ENCODE peak calls at places on chromosomes 7 and 10, in four cellular contexts. P is A549, M is colonic mucosa, E is Peyer's patch. X is an unnamed sample.

GRCh38 chr7:138974103-138974502 is 7.1 kb downstream of the KIAA1549 start:
- DNase-seq in E (no peak), M (no peak), P (no peak), X (no peak)

GRCh38 chr7:150379590-150380379 is 655 bp downstream of the ZNF775 start:
- DNase-seq in M (peak; percentile 66), P (peak; percentile 22), E (no peak), X (peak; percentile 82)

GRCh38 chr7:30728591-30729100 is 23.3 kb upstream of the INMT start:
- DNase-seq in P (no peak), E (no peak), M (no peak), X (no peak)

GRCh38 chr10:65751896-65752295 is 1173.9 kb upstream of the LRRTM3 start:
- DNase-seq in P (no peak), M (no peak), E (no peak), X (no peak)

GRCh38 chr7:26420600-26420999 is 128.9 kb downstream of the SNX10 start:
- DNase-seq in E (no peak), P (no peak), M (no peak), X (no peak)

GRCh38 chr7:104862719-104863118 is 151.3 kb upstream of the KMT2E start:
- DNase-seq in M (no peak), P (peak; percentile 42), E (no peak), X (no peak)

GRCh38 chr10:36676321-36677169 is 448.9 kb upstream of the ANKRD30A start:
- DNase-seq in M (no peak), E (no peak), P (no peak), X (no peak)

GRCh38 chr7:100895956-100896742 is 461 bp upstream of the ACHE start:
- DNase-seq in M (peak; percentile 76), E (no peak), P (peak; percentile 52), X (peak; percentile 82)

GRCh38 chr7:40234046-40234445 is 99.2 kb downstream of the SUGCT start:
- DNase-seq in M (peak; percentile 69), E (no peak), P (no peak), X (no peak)

GRCh38 chr10:53886325-53887300 is 914.4 kb downstream of the PCDH15 start:
- DNase-seq in P (peak; percentile 23), E (no peak), M (peak; percentile 31), X (no peak)

GRCh38 chr7:138075350-138075749 is 909 bp upstream of the AKR1D1 start:
- DNase-seq in M (no peak), E (no peak), P (no peak), X (no peak)

GRCh38 chr10:12629767-12630165 is 280.4 kb downstream of the CAMK1D start:
- DNase-seq in M (no peak), E (no peak), P (no peak), X (no peak)

GRCh38 chr7:16504019-16504418 is 22.6 kb upstream of the LRRC72 start:
- DNase-seq in M (no peak), E (no peak), P (peak; percentile 57), X (no peak)

GRCh38 chr10:22684707-22685106 is 29.7 kb downstream of the PIP4K2A start:
- DNase-seq in E (no peak), P (no peak), M (no peak), X (no peak)

GRCh38 chr10:113959383-113959760 is 84.3 kb upstream of the ADRB1 start:
- DNase-seq in P (peak; percentile 45), M (peak; percentile 90), E (no peak), X (no peak)

GRCh38 chr10:44369296-44369695 is 15.6 kb downstream of the CXCL12 start:
- DNase-seq in E (no peak), P (no peak), M (no peak), X (no peak)

GRCh38 chr10:89163265-89163995 is 43.7 kb downstream of the CH25H start:
- DNase-seq in M (peak; percentile 22), E (peak; percentile 52), P (no peak), X (peak; percentile 55)

GRCh38 chr7:18414885-18415284 is 80.7 kb upstream of the HDAC9 start:
- DNase-seq in P (no peak), E (no peak), M (no peak), X (no peak)

GRCh38 chr7:100407285-100408180 is 21.0 kb downstream of the ZCWPW1 start:
- DNase-seq in P (peak; percentile 72), M (peak; percentile 34), E (peak; percentile 36), X (no peak)

GRCh38 chr7:767941-768729 is 41.1 kb upstream of the PRKAR1B start:
- DNase-seq in P (no peak), M (no peak), E (no peak), X (no peak)

GRCh38 chr7:81159402-81159801 is 240.6 kb upstream of the SEMA3C start:
- DNase-seq in M (no peak), P (peak; percentile 66), E (no peak), X (no peak)

GRCh38 chr7:997404-998395 is 14.7 kb downstream of the CYP2W1 start:
- DNase-seq in E (no peak), M (peak; percentile 72), P (peak; percentile 33), X (no peak)

GRCh38 chr7:130127404-130128395 is 57.4 kb downstream of the KLHDC10 start:
- DNase-seq in P (no peak), E (no peak), M (no peak), X (no peak)

GRCh38 chr10:22346087-22346661 is 878 bp downstream of the SPAG6 start:
- DNase-seq in M (no peak), P (no peak), E (no peak), X (no peak)

GRCh38 chr7:157558875-157559595 is 222.2 kb downstream of the DNAJB6 start:
- DNase-seq in P (no peak), M (no peak), E (no peak), X (no peak)

GRCh38 chr7:124764847-124765400 is 668 bp downstream of the GPR37 start:
- DNase-seq in E (no peak), M (peak; percentile 43), P (no peak), X (no peak)

GRCh38 chr10:11894381-11895107 is 71.4 kb downstream of the PROSER2 start:
- DNase-seq in P (no peak), E (no peak), M (no peak), X (no peak)

GRCh38 chr10:101781984-101782810 is 1.0 kb downstream of the NPM3 start:
- DNase-seq in P (no peak), E (no peak), M (no peak), X (no peak)

GRCh38 chr7:17307558-17307957 is 9.1 kb downstream of the AHR start:
- DNase-seq in E (no peak), M (no peak), P (no peak), X (no peak)

GRCh38 chr7:127392182-127392565 is 334 bp downstream of the ZNF800 start:
- DNase-seq in E (peak; percentile 51), M (peak; percentile 42), P (peak; percentile 82), X (peak; percentile 53)

GRCh38 chr7:56479748-56480147 is 363.5 kb upstream of the NUPR2 start:
- DNase-seq in E (no peak), P (no peak), M (no peak), X (no peak)

GRCh38 chr10:42963302-42963701 is 113.6 kb upstream of the RET start:
- DNase-seq in M (peak; percentile 7), P (no peak), E (no peak), X (no peak)

GRCh38 chr7:19705663-19706062 is 3.2 kb downstream of the POLR1F start:
- DNase-seq in P (no peak), E (no peak), M (no peak), X (no peak)

GRCh38 chr10:132856869-132857524 is 71.0 kb upstream of the NKX6-2 start:
- DNase-seq in M (no peak), E (no peak), P (no peak), X (peak; percentile 18)

GRCh38 chr7:100547872-100548271 is 8.9 kb downstream of the AGFG2 start:
- DNase-seq in E (no peak), P (no peak), M (no peak), X (peak; percentile 68)

GRCh38 chr7:127578036-127578684 is 7.2 kb downstream of the GCC1 start:
- DNase-seq in M (no peak), P (peak; percentile 43), E (no peak), X (no peak)

DNA sequence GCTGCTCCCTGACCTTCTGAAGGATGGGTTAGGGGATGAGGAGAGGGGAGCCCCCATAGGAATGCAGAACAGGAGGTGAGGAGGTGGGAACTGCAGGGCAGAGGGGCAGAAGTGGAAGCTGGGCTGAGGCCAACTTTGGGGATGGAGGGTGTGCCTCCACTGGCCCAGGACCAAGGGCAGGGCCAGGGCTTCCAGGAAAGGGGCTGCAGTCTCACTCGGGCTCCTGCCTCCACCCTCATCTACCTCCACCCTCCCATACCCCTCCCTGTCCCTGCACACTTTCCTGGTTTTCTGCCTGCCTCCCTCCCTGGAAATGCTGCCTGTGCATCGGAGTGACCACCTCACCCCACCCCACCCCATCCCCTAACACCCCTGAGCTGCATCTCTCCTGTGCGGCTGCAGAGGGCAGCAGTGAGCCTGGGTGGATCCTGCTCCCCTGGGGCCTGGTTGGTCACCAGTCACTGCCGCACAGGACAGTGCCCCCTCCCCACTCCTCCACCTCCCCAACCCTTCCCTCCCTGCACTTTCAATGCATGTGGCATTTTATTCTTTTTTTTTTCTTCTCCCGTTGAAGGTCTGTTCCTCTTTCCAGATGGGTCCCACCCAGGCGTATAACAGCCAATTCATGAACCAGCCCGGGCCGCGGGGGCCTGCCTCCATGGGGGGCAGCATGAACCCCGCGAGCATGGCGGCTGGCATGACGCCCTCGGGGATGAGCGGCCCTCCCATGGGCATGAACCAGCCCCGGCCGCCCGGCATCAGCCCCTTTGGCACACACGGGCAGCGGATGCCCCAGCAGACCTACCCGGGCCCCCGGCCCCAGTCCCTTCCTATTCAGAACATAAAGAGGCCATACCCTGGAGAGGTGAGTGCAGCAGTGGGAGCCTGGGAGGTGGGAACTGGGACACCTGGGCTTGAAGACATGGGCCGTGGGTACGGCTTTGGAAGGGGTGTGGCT is 54.2 kb upstream of the PPIF start:
- DNase-seq in P (no peak), M (no peak), E (no peak), X (peak; percentile 55)
- TF ChIP-seq CTCF in P (peak; percentile 44), M (peak; percentile 48), E (peak; percentile 53), X (peak; percentile 7)

GRCh38 chr7:155377071-155377836 is 79.6 kb downstream of the INSIG1 start:
- DNase-seq in E (no peak), M (no peak), P (no peak), X (no peak)
- H3K4me1 ChIP-seq in E (no peaks in the 10 kb centered on the region), M (peaks cover 23% of the 10 kb centered on the region), P (peaks cover 18% of the 10 kb centered on the region), X (peaks cover 61% of the 10 kb centered on the region)

DNA sequence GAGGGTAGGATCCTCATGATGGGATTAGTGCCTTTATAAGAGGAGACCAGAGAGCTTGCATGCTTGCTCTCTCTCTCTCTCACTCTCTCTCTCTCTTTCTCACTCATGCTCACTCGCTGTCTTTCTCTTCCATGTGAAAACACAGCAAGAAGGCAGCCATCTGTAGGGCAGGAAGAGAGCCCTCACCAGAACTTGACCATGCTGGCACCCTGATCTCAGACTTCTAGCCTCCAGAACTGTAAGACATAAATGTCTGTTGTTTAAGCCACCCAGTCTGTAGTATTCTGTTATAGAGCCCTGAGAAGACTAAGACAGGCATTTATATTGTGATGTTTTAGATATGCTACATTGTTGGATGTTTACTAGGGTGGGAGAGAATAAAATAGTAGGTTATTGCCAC is 43.4 kb upstream of the MTPN start:
- DNase-seq in P (no peak), E (no peak), M (no peak), X (no peak)
- TF ChIP-seq CTCF in P (no peak), E (no peak), M (no peak), X (no peak)

DNA sequence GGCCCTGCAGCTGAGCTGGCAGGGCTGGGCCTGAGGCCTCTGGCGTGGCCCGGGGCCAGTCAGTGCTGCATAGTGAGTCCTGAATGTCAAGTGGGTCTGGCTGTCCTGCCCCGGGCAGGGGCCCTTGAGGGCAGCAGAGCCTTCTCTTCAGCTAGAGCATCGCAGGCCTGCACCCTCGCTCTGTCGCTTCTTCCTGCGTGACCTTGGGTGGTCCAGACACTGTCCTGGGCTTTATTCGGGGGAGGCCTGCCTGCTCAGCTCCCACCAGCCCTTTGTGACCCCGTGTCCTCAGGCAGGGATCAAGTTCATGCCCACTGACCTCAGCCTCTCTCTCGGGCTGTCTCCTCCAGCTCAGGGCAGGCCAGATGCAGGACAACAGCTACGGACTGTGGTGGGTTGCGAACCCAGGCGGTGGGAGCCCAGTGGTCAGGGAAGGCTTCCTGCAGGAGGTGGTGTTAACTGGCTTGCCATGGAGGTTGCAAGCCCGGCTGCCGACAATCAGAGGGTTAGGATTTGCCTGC is 3.4 kb downstream of the TTYH3 start:
- DNase-seq in M (no peak), E (no peak), P (no peak), X (no peak)
- H3K4me1 ChIP-seq in M (peaks cover 12% of the 10 kb centered on the region), E (peaks cover 5% of the 10 kb centered on the region), P (peaks cover 31% of the 10 kb centered on the region), X (peaks cover 93% of the 10 kb centered on the region)